ENCODE peak calls at places on chromosomes 16 and 17, in eight cellular contexts. One of them, this sample, is unnamed.

GRCh38 chr17:81652901-81653771 is 3.2 kb downstream of the PDE6G start:
- DNase-seq in IMR-90: no peak
- DNase-seq in H54: no peak
- DNase-seq in Peyer's patch: no peak
- DNase-seq in suprapubic skin: no peak
- DNase-seq in esophagus squamous epithelium: no peak
- DNase-seq in GM12891: peak
- DNase-seq in testis: no peak
- DNase-seq in this sample: peak

GRCh38 chr16:22855231-22855630 is 41.3 kb downstream of the HS3ST2 start:
- DNase-seq in IMR-90: no peak
- DNase-seq in H54: no peak
- DNase-seq in Peyer's patch: no peak
- DNase-seq in suprapubic skin: no peak
- DNase-seq in esophagus squamous epithelium: no peak
- DNase-seq in GM12891: no peak
- DNase-seq in testis: no peak
- DNase-seq in this sample: no peak

GRCh38 chr16:29696881-29697331 is 17.9 kb downstream of the QPRT start:
- DNase-seq in IMR-90: no peak
- DNase-seq in H54: no peak
- DNase-seq in Peyer's patch: no peak
- DNase-seq in suprapubic skin: no peak
- DNase-seq in esophagus squamous epithelium: no peak
- DNase-seq in GM12891: no peak
- DNase-seq in testis: no peak
- DNase-seq in this sample: no peak

GRCh38 chr16:18999045-18999393 is 15.3 kb downstream of the TMC7 start:
- DNase-seq in IMR-90: no peak
- DNase-seq in H54: no peak
- DNase-seq in Peyer's patch: no peak
- DNase-seq in suprapubic skin: no peak
- DNase-seq in esophagus squamous epithelium: no peak
- DNase-seq in GM12891: no peak
- DNase-seq in testis: no peak
- DNase-seq in this sample: no peak

GRCh38 chr17:34736611-34737010 is 157.2 kb downstream of the TMEM132E start:
- DNase-seq in IMR-90: no peak
- DNase-seq in H54: no peak
- DNase-seq in Peyer's patch: no peak
- DNase-seq in suprapubic skin: peak
- DNase-seq in esophagus squamous epithelium: no peak
- DNase-seq in GM12891: no peak
- DNase-seq in testis: no peak
- DNase-seq in this sample: peak

GRCh38 chr16:85955566-85955965 is 56.6 kb downstream of the IRF8 start:
- DNase-seq in IMR-90: no peak
- DNase-seq in H54: no peak
- DNase-seq in Peyer's patch: no peak
- DNase-seq in suprapubic skin: no peak
- DNase-seq in esophagus squamous epithelium: no peak
- DNase-seq in GM12891: peak
- DNase-seq in testis: no peak
- DNase-seq in this sample: no peak

GRCh38 chr17:35283767-35284166 is 40.9 kb downstream of the SLFN5 start:
- DNase-seq in IMR-90: no peak
- DNase-seq in H54: no peak
- DNase-seq in Peyer's patch: no peak
- DNase-seq in suprapubic skin: no peak
- DNase-seq in esophagus squamous epithelium: no peak
- DNase-seq in GM12891: no peak
- DNase-seq in testis: no peak
- DNase-seq in this sample: no peak

GRCh38 chr16:58421529-58421928 is 29.3 kb downstream of the GINS3 start:
- DNase-seq in IMR-90: peak
- DNase-seq in H54: no peak
- DNase-seq in Peyer's patch: no peak
- DNase-seq in suprapubic skin: no peak
- DNase-seq in esophagus squamous epithelium: no peak
- DNase-seq in GM12891: no peak
- DNase-seq in testis: no peak
- DNase-seq in this sample: no peak

GRCh38 chr17:4808378-4808767 is 1.4 kb downstream of the PLD2 start:
- DNase-seq in IMR-90: no peak
- DNase-seq in H54: no peak
- DNase-seq in Peyer's patch: no peak
- DNase-seq in suprapubic skin: no peak
- DNase-seq in esophagus squamous epithelium: no peak
- DNase-seq in GM12891: no peak
- DNase-seq in testis: peak
- DNase-seq in this sample: peak

GRCh38 chr16:21708533-21709115 is 44.9 kb downstream of the OTOA start:
- DNase-seq in IMR-90: peak
- DNase-seq in H54: peak
- DNase-seq in Peyer's patch: peak
- DNase-seq in suprapubic skin: peak
- DNase-seq in esophagus squamous epithelium: peak
- DNase-seq in GM12891: peak
- DNase-seq in testis: peak
- DNase-seq in this sample: peak

GRCh38 chr16:86516618-86517003 is 6.3 kb downstream of the FOXF1 start:
- DNase-seq in IMR-90: peak
- DNase-seq in H54: no peak
- DNase-seq in Peyer's patch: peak
- DNase-seq in suprapubic skin: no peak
- DNase-seq in esophagus squamous epithelium: no peak
- DNase-seq in GM12891: no peak
- DNase-seq in testis: no peak
- DNase-seq in this sample: peak

GRCh38 chr16:16092925-16093624 is 130.2 kb downstream of the ABCC6 start:
- DNase-seq in IMR-90: peak
- DNase-seq in H54: no peak
- DNase-seq in Peyer's patch: no peak
- DNase-seq in suprapubic skin: no peak
- DNase-seq in esophagus squamous epithelium: no peak
- DNase-seq in GM12891: no peak
- DNase-seq in testis: peak
- DNase-seq in this sample: no peak

GRCh38 chr17:76414334-76415295 is 30.2 kb downstream of the SPHK1 start:
- DNase-seq in IMR-90: peak
- DNase-seq in H54: no peak
- DNase-seq in Peyer's patch: peak
- DNase-seq in suprapubic skin: no peak
- DNase-seq in esophagus squamous epithelium: no peak
- DNase-seq in GM12891: no peak
- DNase-seq in testis: peak
- DNase-seq in this sample: peak
- TF ChIP-seq POLR2A in IMR-90: no peak
- TF ChIP-seq POLR2A in H54: no peak
- TF ChIP-seq POLR2A in Peyer's patch: no peak
- TF ChIP-seq POLR2A in suprapubic skin: no peak
- TF ChIP-seq POLR2A in esophagus squamous epithelium: no peak
- TF ChIP-seq POLR2A in GM12891: no peak
- TF ChIP-seq POLR2A in testis: no peak
- TF ChIP-seq POLR2A in this sample: no peak

GRCh38 chr16:56636616-56637413 is 1.7 kb upstream of the MT1A start:
- DNase-seq in IMR-90: no peak
- DNase-seq in H54: no peak
- DNase-seq in Peyer's patch: no peak
- DNase-seq in suprapubic skin: no peak
- DNase-seq in esophagus squamous epithelium: no peak
- DNase-seq in GM12891: no peak
- DNase-seq in testis: no peak
- DNase-seq in this sample: no peak

GRCh38 chr16:56639045-56639444 is 579 bp downstream of the MT1A start:
- DNase-seq in IMR-90: no peak
- DNase-seq in H54: no peak
- DNase-seq in Peyer's patch: no peak
- DNase-seq in suprapubic skin: no peak
- DNase-seq in esophagus squamous epithelium: no peak
- DNase-seq in GM12891: no peak
- DNase-seq in testis: no peak
- DNase-seq in this sample: no peak

GRCh38 chr16:56640076-56640475 is 1.6 kb downstream of the MT1A start:
- DNase-seq in IMR-90: no peak
- DNase-seq in H54: no peak
- DNase-seq in Peyer's patch: no peak
- DNase-seq in suprapubic skin: no peak
- DNase-seq in esophagus squamous epithelium: no peak
- DNase-seq in GM12891: no peak
- DNase-seq in testis: no peak
- DNase-seq in this sample: no peak

GRCh38 chr16:56635441-56635967 is 3.0 kb upstream of the MT1A start:
- DNase-seq in IMR-90: no peak
- DNase-seq in H54: no peak
- DNase-seq in Peyer's patch: no peak
- DNase-seq in suprapubic skin: no peak
- DNase-seq in esophagus squamous epithelium: no peak
- DNase-seq in GM12891: no peak
- DNase-seq in testis: no peak
- DNase-seq in this sample: no peak

GRCh38 chr16:56637814-56638750 is at the start of gene MT1A:
- DNase-seq in IMR-90: peak
- DNase-seq in H54: no peak
- DNase-seq in Peyer's patch: peak
- DNase-seq in suprapubic skin: peak
- DNase-seq in esophagus squamous epithelium: no peak
- DNase-seq in GM12891: no peak
- DNase-seq in testis: peak
- DNase-seq in this sample: peak
- TF ChIP-seq POLR2A in IMR-90: no peak
- TF ChIP-seq POLR2A in H54: no peak
- TF ChIP-seq POLR2A in Peyer's patch: no peak
- TF ChIP-seq POLR2A in suprapubic skin: no peak
- TF ChIP-seq POLR2A in esophagus squamous epithelium: peak
- TF ChIP-seq POLR2A in GM12891: no peak
- TF ChIP-seq POLR2A in testis: no peak
- TF ChIP-seq POLR2A in this sample: no peak

DNA sequence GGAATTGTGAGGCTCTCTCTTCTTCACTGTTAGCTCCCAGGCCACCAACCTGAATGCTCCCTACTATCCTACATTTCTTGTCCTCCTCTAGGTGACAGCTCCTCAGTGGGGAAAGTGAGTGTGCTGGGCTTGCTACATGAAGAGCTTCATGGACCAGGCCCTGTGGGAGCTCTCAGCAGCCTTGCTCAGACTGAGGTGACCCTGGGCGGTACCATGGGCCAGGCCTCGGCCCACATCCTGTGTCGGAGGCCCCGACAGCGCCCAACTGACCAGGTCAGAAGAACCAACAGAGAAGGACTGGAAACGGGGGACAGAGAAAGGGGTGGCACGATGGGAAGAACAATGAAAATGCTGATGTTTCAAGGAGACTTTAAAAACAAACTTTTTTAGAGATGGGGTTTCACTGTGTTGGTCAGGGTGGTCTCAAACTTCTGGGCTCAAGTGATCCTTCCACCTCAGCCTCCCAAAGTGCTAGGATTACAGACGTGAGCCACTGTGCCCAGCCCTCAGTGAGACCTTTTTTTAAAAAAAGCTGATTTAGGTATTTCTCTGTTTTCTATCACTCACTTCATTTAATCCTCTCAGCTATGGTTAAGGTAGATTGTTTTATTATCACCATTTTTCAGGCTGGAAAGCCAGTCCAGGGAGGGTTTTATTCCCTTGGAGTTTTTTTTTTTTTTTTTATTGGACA is 4.9 kb downstream of the ELP5 start:
- DNase-seq in IMR-90: no peak
- DNase-seq in H54: no peak
- DNase-seq in Peyer's patch: no peak
- DNase-seq in suprapubic skin: no peak
- DNase-seq in esophagus squamous epithelium: no peak
- DNase-seq in GM12891: no peak
- DNase-seq in testis: no peak
- DNase-seq in this sample: no peak
- TF ChIP-seq POLR2A in IMR-90: no peak
- TF ChIP-seq POLR2A in H54: no peak
- TF ChIP-seq POLR2A in Peyer's patch: no peak
- TF ChIP-seq POLR2A in suprapubic skin: no peak
- TF ChIP-seq POLR2A in esophagus squamous epithelium: no peak
- TF ChIP-seq POLR2A in GM12891: no peak
- TF ChIP-seq POLR2A in testis: no peak
- TF ChIP-seq POLR2A in this sample: no peak

GRCh38 chr17:74452841-74453661 is 13.4 kb upstream of the CD300A start:
- DNase-seq in IMR-90: no peak
- DNase-seq in H54: no peak
- DNase-seq in Peyer's patch: no peak
- DNase-seq in suprapubic skin: no peak
- DNase-seq in esophagus squamous epithelium: no peak
- DNase-seq in GM12891: no peak
- DNase-seq in testis: no peak
- DNase-seq in this sample: no peak

GRCh38 chr17:74453665-74454196 is 12.7 kb upstream of the CD300A start:
- DNase-seq in IMR-90: no peak
- DNase-seq in H54: peak
- DNase-seq in Peyer's patch: peak
- DNase-seq in suprapubic skin: no peak
- DNase-seq in esophagus squamous epithelium: no peak
- DNase-seq in GM12891: peak
- DNase-seq in testis: peak
- DNase-seq in this sample: no peak

GRCh38 chr17:74452027-74452840 is 14.2 kb upstream of the CD300A start:
- DNase-seq in IMR-90: no peak
- DNase-seq in H54: no peak
- DNase-seq in Peyer's patch: peak
- DNase-seq in suprapubic skin: no peak
- DNase-seq in esophagus squamous epithelium: no peak
- DNase-seq in GM12891: no peak
- DNase-seq in testis: no peak
- DNase-seq in this sample: no peak

GRCh38 chr17:74455025-74455585 is 11.3 kb upstream of the CD300A start:
- DNase-seq in IMR-90: no peak
- DNase-seq in H54: no peak
- DNase-seq in Peyer's patch: no peak
- DNase-seq in suprapubic skin: no peak
- DNase-seq in esophagus squamous epithelium: no peak
- DNase-seq in GM12891: no peak
- DNase-seq in testis: no peak
- DNase-seq in this sample: no peak

DNA sequence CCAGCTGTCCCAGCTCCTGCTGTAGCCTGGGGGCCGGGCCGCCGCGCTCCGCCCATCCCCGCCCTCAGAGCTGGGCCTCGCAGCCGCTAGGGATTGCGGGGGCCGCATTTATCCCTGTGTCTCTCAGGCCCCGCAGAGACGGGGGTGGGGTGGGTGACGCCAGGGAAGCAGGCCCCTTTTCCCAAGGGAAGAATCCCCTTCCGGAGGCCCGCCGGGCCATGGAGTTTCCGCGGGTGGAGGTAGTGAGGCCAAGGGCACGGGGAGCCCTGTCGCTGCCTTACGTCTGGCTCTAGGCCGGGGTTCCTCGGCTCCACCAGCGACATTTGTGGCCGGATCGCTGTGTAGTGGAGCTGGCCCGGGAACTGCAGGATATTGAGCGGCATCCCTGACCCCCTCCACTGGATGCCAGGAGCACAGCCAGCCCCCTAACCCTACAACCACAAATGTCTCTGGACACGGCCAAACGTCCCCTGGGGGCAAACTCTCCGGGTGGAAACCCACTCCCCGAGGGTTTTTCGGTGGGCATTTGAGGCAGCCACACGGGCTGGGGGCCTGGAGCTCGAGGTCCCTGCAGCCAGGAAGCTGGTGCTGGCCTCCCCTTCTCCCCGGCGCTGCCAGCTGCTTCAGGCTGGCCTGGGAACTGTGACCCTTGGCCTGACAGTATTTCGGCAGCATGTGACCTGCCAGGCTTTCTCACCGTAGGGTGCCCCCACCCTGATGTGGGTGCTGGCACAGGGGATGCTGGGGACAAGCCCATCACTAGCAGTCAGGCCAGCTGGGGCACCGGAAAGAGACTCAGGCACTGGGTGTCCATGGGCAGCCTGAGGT is 12.0 kb upstream of the CD300A start:
- DNase-seq in IMR-90: peak
- DNase-seq in H54: no peak
- DNase-seq in Peyer's patch: peak
- DNase-seq in suprapubic skin: peak
- DNase-seq in esophagus squamous epithelium: no peak
- DNase-seq in GM12891: no peak
- DNase-seq in testis: no peak
- DNase-seq in this sample: peak
- TF ChIP-seq POLR2A in IMR-90: no peak
- TF ChIP-seq POLR2A in H54: no peak
- TF ChIP-seq POLR2A in Peyer's patch: peak
- TF ChIP-seq POLR2A in suprapubic skin: no peak
- TF ChIP-seq POLR2A in esophagus squamous epithelium: peak
- TF ChIP-seq POLR2A in GM12891: no peak
- TF ChIP-seq POLR2A in testis: no peak
- TF ChIP-seq POLR2A in this sample: peak

This sample was measured in sigmoid colon.